ENCODE peak calls at places on chromosomes 13 and 19, in nine cellular contexts. J is HCT116, Z is neural progenitor cell, S is PC-3, N is GM23248, W is OCI-LY7, I is GM23338, V is SK-N-SH, U is MM.1S. T is an unnamed sample.
A peak's percentile ranks its signal among the peaks of the same experiment; 100 is the strongest.

GRCh38 chr13:39417643-39418042 is 185.3 kb downstream of the LHFPL6 start:
- DNase-seq in N (peak; percentile 63), W (no peak), U (no peak), S (peak; percentile 48), J (no peak), Z (peak; percentile 49), V (no peak), I (peak; percentile 52), T (peak; percentile 32)

GRCh38 chr19:54266133-54266532 is 9.1 kb upstream of the LILRB5 start:
- DNase-seq in N (peak; percentile 54), S (peak; percentile 90), J (peak; percentile 77), W (peak; percentile 69), I (peak; percentile 98), Z (peak; percentile 92), U (peak; percentile 78), V (peak; percentile 59), T (peak; percentile 89)

GRCh38 chr19:12133069-12133468 is 7.1 kb downstream of the ZNF20 start:
- DNase-seq in U (no peak), V (no peak), W (no peak), N (peak; percentile 50), I (peak; percentile 51), J (no peak), Z (no peak), S (no peak), T (no peak)

GRCh38 chr19:55369651-55370304 is 485 bp downstream of the IL11 start:
- DNase-seq in J (no peak), W (no peak), Z (peak; percentile 87), N (peak; percentile 95), U (no peak), I (peak; percentile 94), S (peak; percentile 72), V (peak; percentile 96), T (peak; percentile 68)

GRCh38 chr19:46144756-46145155 is 3.3 kb upstream of the IGFL2 start:
- DNase-seq in N (no peak), V (no peak), S (peak; percentile 11), I (no peak), U (no peak), W (no peak), Z (no peak), J (no peak), T (peak; percentile 28)

GRCh38 chr13:98285317-98285716 is 108.2 kb upstream of the RNF113B start:
- DNase-seq in N (no peak), Z (no peak), W (no peak), J (no peak), U (no peak), S (no peak), V (peak; percentile 39), I (no peak), T (no peak)

GRCh38 chr13:42214445-42214844 is 57.5 kb upstream of the AKAP11 start:
- DNase-seq in Z (no peak), I (no peak), V (no peak), W (no peak), N (no peak), J (no peak), S (peak; percentile 63), U (no peak), T (no peak)

GRCh38 chr19:13102666-13103584 is at the start of gene LYL1:
- DNase-seq in V (peak; percentile 97), I (peak; percentile 79), U (peak; percentile 56), Z (peak; percentile 83), N (no peak), S (no peak), W (peak; percentile 88), J (no peak), T (peak; percentile 82)

GRCh38 chr13:42474954-42475353 is 99.0 kb upstream of the TNFSF11 start:
- DNase-seq in Z (no peak), S (no peak), V (no peak), U (no peak), N (no peak), W (no peak), I (no peak), J (no peak), T (no peak)

GRCh38 chr19:10718205-10719196 is 622 bp downstream of the DNM2 start:
- DNase-seq in W (peak; percentile 63), N (peak; percentile 75), V (peak; percentile 70), S (peak; percentile 52), I (peak; percentile 43), Z (peak; percentile 71), U (peak; percentile 52), J (no peak), T (peak; percentile 74)

GRCh38 chr13:40492511-40492910 is 173.9 kb downstream of the FOXO1 start:
- DNase-seq in U (no peak), V (no peak), N (no peak), W (no peak), S (no peak), Z (no peak), I (no peak), J (no peak), T (no peak)

GRCh38 chr13:88464851-88465250 is 793.7 kb downstream of the SLITRK5 start:
- DNase-seq in W (no peak), Z (no peak), N (no peak), U (no peak), J (no peak), V (no peak), S (no peak), I (no peak), T (no peak)

GRCh38 chr19:41882568-41883462 is at the start of gene ARHGEF1:
- DNase-seq in I (peak; percentile 62), Z (peak; percentile 61), U (peak; percentile 46), W (peak; percentile 70), N (peak; percentile 44), S (peak; percentile 35), V (peak; percentile 89), J (no peak), T (peak; percentile 60)

GRCh38 chr13:45333973-45334922 is 6.7 kb downstream of the TPT1 start:
- DNase-seq in V (no peak), I (peak; percentile 27), U (no peak), Z (no peak), J (no peak), N (peak; percentile 48), S (peak; percentile 31), W (peak; percentile 6), T (no peak)

GRCh38 chr13:93819331-93819730 is 592.7 kb downstream of the GPC6 start:
- DNase-seq in Z (no peak), V (peak; percentile 51), N (no peak), J (no peak), U (no peak), I (no peak), S (no peak), W (no peak), T (no peak)

DNA sequence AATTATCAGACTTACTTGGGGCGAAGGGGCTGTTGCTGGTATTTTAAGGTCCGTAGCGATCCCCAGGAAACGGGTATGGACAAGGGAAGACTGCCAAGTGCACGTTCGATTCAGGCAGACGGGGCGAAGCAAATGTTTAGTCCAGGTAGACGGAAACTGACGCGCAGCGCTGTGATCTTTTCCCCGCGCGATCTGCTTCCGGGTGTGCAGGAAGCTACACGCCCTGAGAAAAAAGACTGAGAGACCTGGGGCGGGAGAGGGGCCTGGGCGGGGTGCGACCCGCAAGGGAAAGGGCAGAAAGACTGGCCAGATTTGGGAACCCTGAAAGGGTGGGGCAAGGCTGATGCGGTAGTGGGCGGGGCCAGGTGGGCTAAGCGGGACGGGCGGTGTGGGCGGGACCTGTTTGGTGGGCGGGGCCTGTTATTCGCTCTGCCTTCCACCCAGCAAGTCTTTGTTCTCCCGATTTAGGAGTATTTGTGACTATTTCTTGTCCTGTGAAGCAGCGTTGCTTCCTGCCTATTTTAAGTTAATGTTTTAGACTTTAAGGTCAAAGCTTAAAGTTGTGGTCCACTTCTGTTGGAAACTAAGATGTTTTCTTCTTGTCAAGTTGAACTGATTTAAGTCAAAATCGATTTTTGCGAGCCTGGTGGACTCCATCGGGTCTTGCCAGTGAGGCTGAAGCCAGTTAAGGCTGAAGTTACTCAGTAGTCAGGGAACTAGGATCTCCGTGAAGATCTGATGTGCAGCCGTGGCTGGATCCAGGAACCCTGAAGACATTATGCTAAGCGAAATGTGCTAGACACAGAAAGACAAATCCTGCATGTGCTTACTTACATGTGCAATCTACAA is at the start of gene ZNF836:
- DNase-seq in V (peak; percentile 92), Z (peak; percentile 92), J (no peak), S (peak; percentile 71), N (peak; percentile 89), U (peak; percentile 53), I (peak; percentile 96), W (peak; percentile 90), T (peak; percentile 93)
- TF ChIP-seq EZH2phosphoT487 in V (no peak), Z (no peak), J (no peak), S (no peak), N (no peak), U (no peak), I (no peak), W (no peak), T (no peak)

GRCh38 chr19:1768248-1768647 is 14.9 kb downstream of the ONECUT3 start:
- DNase-seq in S (no peak), V (peak; percentile 58), I (peak; percentile 93), U (no peak), Z (peak; percentile 75), N (peak; percentile 51), W (no peak), J (no peak), T (no peak)
- TF ChIP-seq EZH2phosphoT487 in S (no peak), V (no peak), I (no peak), U (no peak), Z (no peak), N (no peak), W (no peak), J (no peak), T (no peak)

GRCh38 chr19:17969096-17969792 is 2.3 kb downstream of the KCNN1 start:
- DNase-seq in U (no peak), J (no peak), Z (no peak), V (no peak), N (no peak), W (no peak), I (no peak), S (no peak), T (no peak)
- TF ChIP-seq EZH2phosphoT487 in U (no peak), J (no peak), Z (no peak), V (no peak), N (no peak), W (no peak), I (no peak), S (no peak), T (no peak)

GRCh38 chr13:75186384-75186783 is 295.6 kb downstream of the TBC1D4 start:
- DNase-seq in W (no peak), N (no peak), V (no peak), U (no peak), S (no peak), I (no peak), J (no peak), Z (no peak), T (no peak)

GRCh38 chr13:75180805-75181455 is 301.0 kb downstream of the TBC1D4 start:
- DNase-seq in J (no peak), N (peak; percentile 43), I (no peak), Z (no peak), S (peak; percentile 78), V (no peak), W (no peak), U (no peak), T (no peak)

GRCh38 chr13:75178436-75178835 is 303.5 kb downstream of the TBC1D4 start:
- DNase-seq in U (no peak), W (no peak), S (no peak), J (no peak), V (no peak), I (no peak), Z (no peak), N (peak; percentile 18), T (no peak)

DNA sequence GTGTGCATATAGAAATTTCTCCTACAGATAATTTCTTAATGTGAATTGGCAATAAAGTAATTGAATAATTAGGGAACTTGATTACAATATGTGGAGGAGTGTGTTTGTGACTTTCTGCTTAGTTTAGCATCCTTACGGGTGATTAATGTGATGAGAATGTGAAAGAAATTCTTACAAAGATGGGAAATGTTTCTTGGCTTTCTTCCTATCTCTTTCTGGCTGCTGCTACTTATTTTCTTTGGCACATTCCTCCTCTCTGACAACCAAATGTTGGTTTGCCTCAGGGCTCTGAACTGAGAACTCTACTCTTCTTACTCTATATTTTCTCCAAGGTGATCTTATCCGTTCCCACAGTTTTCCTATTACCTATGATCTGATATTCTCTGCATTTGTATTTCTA is 300.1 kb downstream of the TBC1D4 start:
- DNase-seq in V (no peak), Z (no peak), N (peak; percentile 6), U (no peak), I (no peak), J (no peak), S (peak; percentile 80), W (no peak), T (no peak)
- TF ChIP-seq EZH2phosphoT487 in V (no peak), Z (no peak), N (no peak), U (no peak), I (no peak), J (no peak), S (no peak), W (no peak), T (no peak)

T was measured in hepatocyte.